ENCODE peak calls at places on chromosomes 11 and 22, in four cellular contexts. E is stimulated activated CD4-positive, alpha-beta T cell treated with anti-CD3 and anti-CD28 coated beads, Interleukin-2, amount 100 ng/mL, for 48 hours; W is left ventricle myocardium inferior; B is HTR-8/SVneo. L is an unnamed sample.

GRCh38 chr11:66996609-66997273 is 21.6 kb downstream of the C11orf86 start:
- DNase-seq in E (no peak), W (peak; percentile 19), B (no peak), L (no peak)

GRCh38 chr11:134541355-134541754 is 129.3 kb upstream of the B3GAT1 start:
- DNase-seq in E (no peak), W (no peak), B (no peak), L (no peak)

GRCh38 chr22:27879923-27880322 is 39.1 kb downstream of the PITPNB start:
- DNase-seq in E (no peak), W (no peak), B (peak; percentile 29), L (peak; percentile 29)

GRCh38 chr22:50545522-50546325 is at the start of gene KLHDC7B:
- DNase-seq in E (no peak), W (no peak), B (no peak), L (no peak)

GRCh38 chr22:49678842-49679170 is 148.9 kb downstream of the BRD1 start:
- DNase-seq in E (no peak), W (no peak), B (no peak), L (no peak)

GRCh38 chr22:49262167-49262566 is 565.5 kb downstream of the BRD1 start:
- DNase-seq in E (no peak), W (no peak), B (no peak), L (no peak)

GRCh38 chr11:45556851-45557707 is 108.3 kb downstream of the CHST1 start:
- DNase-seq in E (no peak), W (no peak), B (no peak), L (no peak)

GRCh38 chr22:20137671-20138416 is 6.2 kb downstream of the ZDHHC8 start:
- DNase-seq in E (no peak), W (peak; percentile 60), B (no peak), L (no peak)

GRCh38 chr22:27980424-27981148 is 61.5 kb upstream of the PITPNB start:
- DNase-seq in E (no peak), W (no peak), B (no peak), L (no peak)

GRCh38 chr11:1567052-1567720 is 4.9 kb downstream of the DUSP8 start:
- DNase-seq in E (no peak), W (no peak), B (no peak), L (no peak)

GRCh38 chr11:125305346-125305745 is 140.8 kb downstream of the PKNOX2 start:
- DNase-seq in E (no peak), W (no peak), B (no peak), L (no peak)

GRCh38 chr11:66543263-66544107 is 2.4 kb downstream of the ZDHHC24 start:
- DNase-seq in E (peak; percentile 35), W (peak; percentile 28), B (no peak), L (peak; percentile 93)

GRCh38 chr22:44577391-44578114 is 79.5 kb upstream of the RTL6 start:
- DNase-seq in E (no peak), W (no peak), B (no peak), L (no peak)

GRCh38 chr11:69061713-69062053 is 13.0 kb downstream of the TPCN2 start:
- DNase-seq in E (no peak), W (no peak), B (no peak), L (no peak)

L was measured in dermis microvascular lymphatic vessel endothelial cell.